ENCODE peak calls at places on chromosomes 5 and 9, in five cellular contexts. One of them, this sample, is unnamed.

GRCh38 chr9:90642570-90643539 is at the start of gene DIRAS2:
- DNase-seq in neuronal stem cell: peak; percentile 60
- DNase-seq in H1: peak; percentile 33
- DNase-seq in trophoblast cell: peak; percentile 56
- DNase-seq in mesenchymal stem cell: peak; percentile 71
- DNase-seq in this sample: peak; percentile 79

GRCh38 chr9:4371108-4371507 is 71.2 kb upstream of the GLIS3 start:
- DNase-seq in neuronal stem cell: no peak
- DNase-seq in H1: no peak
- DNase-seq in trophoblast cell: peak; percentile 34
- DNase-seq in mesenchymal stem cell: peak; percentile 91
- DNase-seq in this sample: no peak

GRCh38 chr5:112419050-112419595 is at the start of gene EPB41L4A:
- DNase-seq in neuronal stem cell: peak; percentile 40
- DNase-seq in H1: no peak
- DNase-seq in trophoblast cell: peak; percentile 45
- DNase-seq in mesenchymal stem cell: peak; percentile 36
- DNase-seq in this sample: no peak

GRCh38 chr5:116600876-116601275 is 26.3 kb upstream of the SEMA6A start:
- DNase-seq in neuronal stem cell: no peak
- DNase-seq in H1: no peak
- DNase-seq in trophoblast cell: no peak
- DNase-seq in mesenchymal stem cell: peak; percentile 91
- DNase-seq in this sample: no peak

GRCh38 chr5:71892641-71893340 is 173.7 kb downstream of the CARTPT start:
- DNase-seq in neuronal stem cell: no peak
- DNase-seq in H1: no peak
- DNase-seq in trophoblast cell: no peak
- DNase-seq in mesenchymal stem cell: no peak
- DNase-seq in this sample: no peak

GRCh38 chr9:14346301-14346721 is 32.4 kb upstream of the NFIB start:
- DNase-seq in neuronal stem cell: no peak
- DNase-seq in H1: no peak
- DNase-seq in trophoblast cell: no peak
- DNase-seq in mesenchymal stem cell: peak; percentile 10
- DNase-seq in this sample: peak; percentile 75

GRCh38 chr5:158451983-158452710 is 593.2 kb upstream of the CLINT1 start:
- DNase-seq in neuronal stem cell: no peak
- DNase-seq in H1: no peak
- DNase-seq in trophoblast cell: no peak
- DNase-seq in mesenchymal stem cell: no peak
- DNase-seq in this sample: no peak

GRCh38 chr5:14204785-14205321 is 61.7 kb downstream of the TRIO start:
- DNase-seq in neuronal stem cell: no peak
- DNase-seq in H1: no peak
- DNase-seq in trophoblast cell: peak; percentile 31
- DNase-seq in mesenchymal stem cell: peak; percentile 88
- DNase-seq in this sample: no peak

GRCh38 chr5:177388521-177389052 is 4.4 kb downstream of the SLC34A1 start:
- DNase-seq in neuronal stem cell: no peak
- DNase-seq in H1: no peak
- DNase-seq in trophoblast cell: no peak
- DNase-seq in mesenchymal stem cell: no peak
- DNase-seq in this sample: no peak

GRCh38 chr9:125472926-125473701 is 211.5 kb downstream of the GAPVD1 start:
- DNase-seq in neuronal stem cell: no peak
- DNase-seq in H1: no peak
- DNase-seq in trophoblast cell: no peak
- DNase-seq in mesenchymal stem cell: peak; percentile 94
- DNase-seq in this sample: no peak

GRCh38 chr5:169970334-169970733 is 10.0 kb downstream of the INSYN2B start:
- DNase-seq in neuronal stem cell: no peak
- DNase-seq in H1: no peak
- DNase-seq in trophoblast cell: no peak
- DNase-seq in mesenchymal stem cell: no peak
- DNase-seq in this sample: no peak

GRCh38 chr5:165630211-165630866 is 2124.9 kb downstream of the MAT2B start:
- DNase-seq in neuronal stem cell: peak; percentile 76
- DNase-seq in H1: peak; percentile 31
- DNase-seq in trophoblast cell: peak; percentile 80
- DNase-seq in mesenchymal stem cell: peak; percentile 78
- DNase-seq in this sample: peak; percentile 78

GRCh38 chr5:135448796-135449507 is 1.8 kb upstream of the DCANP1 start:
- DNase-seq in neuronal stem cell: no peak
- DNase-seq in H1: no peak
- DNase-seq in trophoblast cell: no peak
- DNase-seq in mesenchymal stem cell: no peak
- DNase-seq in this sample: no peak

GRCh38 chr5:81265101-81265500 is 32.0 kb downstream of the CKMT2 start:
- DNase-seq in neuronal stem cell: no peak
- DNase-seq in H1: no peak
- DNase-seq in trophoblast cell: no peak
- DNase-seq in mesenchymal stem cell: peak; percentile 12
- DNase-seq in this sample: no peak
- H2BK12ac ChIP-seq in neuronal stem cell: no peak overlapping the region
- H2BK12ac ChIP-seq in H1: no peak overlapping the region
- H2BK12ac ChIP-seq in trophoblast cell: no peak overlapping the region
- H2BK12ac ChIP-seq in mesenchymal stem cell: no peak overlapping the region
- H2BK12ac ChIP-seq in this sample: no peak overlapping the region

GRCh38 chr5:143877196-143877595 is 65.2 kb downstream of the HMHB1 start:
- DNase-seq in neuronal stem cell: no peak
- DNase-seq in H1: no peak
- DNase-seq in trophoblast cell: no peak
- DNase-seq in mesenchymal stem cell: no peak
- DNase-seq in this sample: no peak

GRCh38 chr5:143870871-143871632 is 59.1 kb downstream of the HMHB1 start:
- DNase-seq in neuronal stem cell: no peak
- DNase-seq in H1: peak; percentile 53
- DNase-seq in trophoblast cell: no peak
- DNase-seq in mesenchymal stem cell: no peak
- DNase-seq in this sample: no peak

GRCh38 chr5:143871672-143872071 is 59.7 kb downstream of the HMHB1 start:
- DNase-seq in neuronal stem cell: no peak
- DNase-seq in H1: no peak
- DNase-seq in trophoblast cell: no peak
- DNase-seq in mesenchymal stem cell: no peak
- DNase-seq in this sample: no peak

GRCh38 chr5:143878430-143878829 is 66.5 kb downstream of the HMHB1 start:
- DNase-seq in neuronal stem cell: no peak
- DNase-seq in H1: no peak
- DNase-seq in trophoblast cell: no peak
- DNase-seq in mesenchymal stem cell: no peak
- DNase-seq in this sample: no peak

DNA sequence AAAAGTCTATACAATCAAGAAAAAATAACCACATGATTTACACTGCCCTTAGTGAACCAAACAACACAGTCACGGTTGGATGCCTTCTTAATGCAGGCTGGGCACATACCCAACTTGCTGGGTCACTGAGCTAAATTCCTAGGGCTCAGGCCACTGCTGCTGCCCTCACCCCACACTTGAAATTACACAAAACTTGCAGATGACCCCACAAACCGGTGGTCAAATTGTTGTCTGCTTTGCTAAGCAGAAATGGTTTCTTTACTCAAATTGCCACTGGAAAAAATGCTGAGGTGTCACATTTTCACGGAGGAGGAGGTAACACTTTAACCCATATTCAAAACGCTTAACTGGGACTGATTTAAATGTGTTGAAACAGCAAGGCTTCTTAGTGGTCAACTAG is 62.4 kb downstream of the HMHB1 start:
- DNase-seq in neuronal stem cell: no peak
- DNase-seq in H1: no peak
- DNase-seq in trophoblast cell: no peak
- DNase-seq in mesenchymal stem cell: no peak
- DNase-seq in this sample: no peak
- H2AFZ ChIP-seq in neuronal stem cell: no peak overlapping the region
- H2AFZ ChIP-seq in H1: no peak overlapping the region
- H2AFZ ChIP-seq in trophoblast cell: no peak overlapping the region
- H2AFZ ChIP-seq in mesenchymal stem cell: no peak overlapping the region
- H2AFZ ChIP-seq in this sample: no peak overlapping the region

GRCh38 chr5:95821110-95822021 is 1.2 kb downstream of the GLRX start:
- DNase-seq in neuronal stem cell: no peak
- DNase-seq in H1: no peak
- DNase-seq in trophoblast cell: no peak
- DNase-seq in mesenchymal stem cell: no peak
- DNase-seq in this sample: no peak
- H2AK5ac ChIP-seq in neuronal stem cell: no peak overlapping the region
- H2AK5ac ChIP-seq in H1: peak overlapping the region; percentile 78
- H2AK5ac ChIP-seq in trophoblast cell: no peak overlapping the region
- H2AK5ac ChIP-seq in mesenchymal stem cell: no peak overlapping the region
- H2AK5ac ChIP-seq in this sample: no peak overlapping the region

DNA sequence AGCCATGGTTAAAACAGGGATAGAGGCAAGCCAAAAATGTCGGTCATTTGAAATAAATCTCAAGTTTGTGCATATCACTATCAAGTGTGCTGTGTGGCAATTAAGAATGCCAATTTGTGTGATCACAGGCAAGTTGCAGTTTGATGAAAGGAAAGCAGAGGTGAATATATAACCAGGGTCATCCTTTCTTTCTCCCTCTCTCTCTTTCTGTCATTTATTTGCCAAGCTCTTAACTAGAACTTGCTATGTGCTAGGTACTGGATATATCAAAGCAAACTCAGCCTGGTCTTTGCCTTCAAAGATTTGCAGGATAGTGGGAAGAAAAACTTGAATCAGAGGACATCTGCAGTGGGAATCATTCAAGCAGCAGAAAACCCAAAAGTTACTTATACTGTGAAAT is 22.0 kb downstream of the PDCD1LG2 start:
- DNase-seq in neuronal stem cell: no peak
- DNase-seq in H1: no peak
- DNase-seq in trophoblast cell: no peak
- DNase-seq in mesenchymal stem cell: no peak
- DNase-seq in this sample: no peak
- H2BK12ac ChIP-seq in neuronal stem cell: no peak overlapping the region
- H2BK12ac ChIP-seq in H1: no peak overlapping the region
- H2BK12ac ChIP-seq in trophoblast cell: no peak overlapping the region
- H2BK12ac ChIP-seq in mesenchymal stem cell: no peak overlapping the region
- H2BK12ac ChIP-seq in this sample: no peak overlapping the region

GRCh38 chr5:87432460-87432859 is 19.7 kb upstream of the CCNH start:
- DNase-seq in neuronal stem cell: no peak
- DNase-seq in H1: no peak
- DNase-seq in trophoblast cell: no peak
- DNase-seq in mesenchymal stem cell: no peak
- DNase-seq in this sample: no peak
- H2AFZ ChIP-seq in neuronal stem cell: no peak overlapping the region
- H2AFZ ChIP-seq in H1: no peak overlapping the region
- H2AFZ ChIP-seq in trophoblast cell: no peak overlapping the region
- H2AFZ ChIP-seq in mesenchymal stem cell: no peak overlapping the region
- H2AFZ ChIP-seq in this sample: no peak overlapping the region

GRCh38 chr9:79591463-79591862 is 19.7 kb downstream of the TLE4 start:
- DNase-seq in neuronal stem cell: no peak
- DNase-seq in H1: no peak
- DNase-seq in trophoblast cell: no peak
- DNase-seq in mesenchymal stem cell: no peak
- DNase-seq in this sample: no peak
- H2AK5ac ChIP-seq in neuronal stem cell: no peak overlapping the region
- H2AK5ac ChIP-seq in H1: no peak overlapping the region
- H2AK5ac ChIP-seq in trophoblast cell: no peak overlapping the region
- H2AK5ac ChIP-seq in mesenchymal stem cell: no peak overlapping the region
- H2AK5ac ChIP-seq in this sample: no peak overlapping the region

DNA sequence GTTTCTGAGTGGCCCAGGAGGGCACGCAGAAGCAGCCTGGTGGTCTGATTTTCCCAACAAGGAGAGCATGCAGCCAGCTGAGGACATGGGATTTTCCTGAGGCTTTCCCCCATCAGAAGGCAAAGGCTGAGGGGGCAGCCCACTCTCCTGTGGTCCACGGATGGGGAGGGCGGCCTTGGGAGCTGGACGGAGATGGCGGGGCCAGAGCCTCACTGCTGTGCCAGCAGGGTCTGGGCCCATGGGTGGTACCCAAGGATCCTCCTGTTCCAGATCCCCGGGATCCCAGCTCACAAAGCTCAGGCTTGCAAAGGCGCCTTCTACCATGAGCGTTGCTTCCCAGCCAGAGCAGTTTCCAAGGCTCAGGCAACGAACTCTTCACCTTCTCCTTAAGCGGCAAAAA is 39.0 kb upstream of the SLC12A7 start:
- DNase-seq in neuronal stem cell: no peak
- DNase-seq in H1: no peak
- DNase-seq in trophoblast cell: no peak
- DNase-seq in mesenchymal stem cell: no peak
- DNase-seq in this sample: no peak
- H2BK12ac ChIP-seq in neuronal stem cell: no peak overlapping the region
- H2BK12ac ChIP-seq in H1: no peak overlapping the region
- H2BK12ac ChIP-seq in trophoblast cell: no peak overlapping the region
- H2BK12ac ChIP-seq in mesenchymal stem cell: no peak overlapping the region
- H2BK12ac ChIP-seq in this sample: no peak overlapping the region

DNA sequence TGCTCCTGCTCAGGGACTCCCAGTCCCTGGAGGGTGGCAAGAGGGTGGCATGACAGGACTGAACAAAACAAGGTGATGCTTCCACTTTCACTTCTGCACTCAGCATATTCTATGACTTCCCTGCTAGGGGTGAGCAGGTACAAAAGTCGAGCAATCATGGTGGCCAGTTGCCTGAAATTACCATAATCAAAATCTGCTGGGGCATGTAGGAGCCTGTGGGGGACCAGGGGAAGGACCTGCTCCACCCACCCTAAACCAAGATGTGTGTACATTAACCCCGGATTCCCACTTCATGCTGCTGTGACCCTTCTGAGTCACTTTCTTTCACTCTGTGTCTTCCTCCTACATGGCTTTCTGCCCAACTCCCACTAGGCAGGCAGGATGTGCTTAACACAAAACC is 73.4 kb upstream of the PHF24 start:
- DNase-seq in neuronal stem cell: no peak
- DNase-seq in H1: no peak
- DNase-seq in trophoblast cell: no peak
- DNase-seq in mesenchymal stem cell: no peak
- DNase-seq in this sample: no peak
- H2AFZ ChIP-seq in neuronal stem cell: no peak overlapping the region
- H2AFZ ChIP-seq in H1: no peak overlapping the region
- H2AFZ ChIP-seq in trophoblast cell: no peak overlapping the region
- H2AFZ ChIP-seq in mesenchymal stem cell: no peak overlapping the region
- H2AFZ ChIP-seq in this sample: no peak overlapping the region